ENCODE peak calls at places on chromosomes 7 and 10, in seven cellular contexts. L is ureter, X is tibial nerve, Z is GOT3, O is SK-N-DZ, E is SJSA1, A is HCT116. R is an unnamed sample.

GRCh38 chr10:21527634-21528451 is 2.4 kb upstream of the SKIDA1 start:
- DNase-seq in L (no peak), X (no peak), Z (no peak), O (peak), E (no peak), A (no peak), R (no peak)

GRCh38 chr7:95886501-95887090 is 114.2 kb downstream of the DYNC1I1 start:
- DNase-seq in L (no peak), X (no peak), Z (no peak), O (peak), E (no peak), A (no peak), R (no peak)

GRCh38 chr10:44860811-44861751 is 50.1 kb upstream of the TMEM72 start:
- DNase-seq in L (peak), X (no peak), Z (no peak), O (no peak), E (peak), A (no peak), R (no peak)

GRCh38 chr10:34816067-34817002 is 1.2 kb upstream of the PARD3 start:
- DNase-seq in L (no peak), X (no peak), Z (no peak), O (peak), E (no peak), A (no peak), R (no peak)

GRCh38 chr7:20229652-20230500 is 12.7 kb upstream of the MACC1 start:
- DNase-seq in L (no peak), X (no peak), Z (no peak), O (no peak), E (no peak), A (no peak), R (no peak)

GRCh38 chr10:48678041-48678440 is 6.6 kb upstream of the WDFY4 start:
- DNase-seq in L (no peak), X (no peak), Z (no peak), O (no peak), E (no peak), A (no peak), R (no peak)

GRCh38 chr7:2551418-2551817 is 3.9 kb downstream of the BRAT1 start:
- DNase-seq in L (no peak), X (no peak), Z (no peak), O (no peak), E (no peak), A (no peak), R (no peak)

GRCh38 chr7:139692723-139693122 is 85.1 kb downstream of the HIPK2 start:
- DNase-seq in L (no peak), X (no peak), Z (no peak), O (no peak), E (no peak), A (no peak), R (no peak)

GRCh38 chr10:70835895-70836294 is 20.1 kb downstream of the SGPL1 start:
- DNase-seq in L (no peak), X (no peak), Z (no peak), O (no peak), E (no peak), A (no peak), R (no peak)

GRCh38 chr10:14004536-14004935 is 326.2 kb downstream of the FRMD4A start:
- DNase-seq in L (no peak), X (no peak), Z (no peak), O (no peak), E (no peak), A (no peak), R (no peak)

GRCh38 chr7:55307123-55307916 is 57.8 kb upstream of the LANCL2 start:
- DNase-seq in L (no peak), X (no peak), Z (no peak), O (no peak), E (no peak), A (peak), R (no peak)

R was measured in natural killer cell.